ENCODE peak calls at places on chromosomes 12 and 14, in nine cellular contexts. Y is naive thymus-derived CD8-positive, alpha-beta T cell; C is glomerular endothelial cell; L is stimulated activated CD4-positive, alpha-beta T cell treated with anti-CD3 and anti-CD28 coated beads, TNF-alpha, amount 100 ng/mL, for 4 hours; X is IMR-90; E is T-helper 2 cell; H is NCI-H345; B is fibroblast of lung; U is HL-60. K is an unnamed sample.

GRCh38 chr14:103195828-103196615 is 72.8 kb downstream of the TNFAIP2 start:
- DNase-seq in Y (no peak), C (no peak), L (no peak), X (no peak), E (no peak), H (no peak), B (no peak), U (no peak), K (no peak)

GRCh38 chr14:20644520-20644919 is 3.0 kb upstream of the OR6S1 start:
- DNase-seq in Y (no peak), C (no peak), L (no peak), X (no peak), E (no peak), H (no peak), B (no peak), U (no peak), K (no peak)

GRCh38 chr12:88579572-88579940 is 715 bp downstream of the KITLG start:
- DNase-seq in Y (no peak), C (no peak), L (no peak), X (no peak), E (no peak), H (peak; percentile 49), B (peak; percentile 44), U (no peak), K (peak; percentile 54)

GRCh38 chr14:76584271-76584702 is 177.0 kb upstream of the VASH1 start:
- DNase-seq in Y (no peak), C (peak; percentile 20), L (no peak), X (no peak), E (no peak), H (no peak), B (no peak), U (no peak), K (no peak)

GRCh38 chr14:57058319-57058718 is 210.4 kb downstream of the EXOC5 start:
- DNase-seq in Y (no peak), C (no peak), L (no peak), X (no peak), E (no peak), H (no peak), B (no peak), U (no peak), K (no peak)

GRCh38 chr12:11954181-11954580 is 116.6 kb upstream of the BCL2L14 start:
- DNase-seq in Y (no peak), C (no peak), L (no peak), X (no peak), E (no peak), H (no peak), B (no peak), U (no peak), K (peak; percentile 83)

GRCh38 chr12:14691560-14691959 is 4.8 kb downstream of the GUCY2C start:
- DNase-seq in Y (no peak), C (no peak), L (no peak), X (no peak), E (no peak), H (peak; percentile 33), B (no peak), U (peak; percentile 17), K (no peak)

GRCh38 chr14:51094282-51094821 is 553 bp downstream of the TRIM9 start:
- DNase-seq in Y (peak; percentile 33), C (no peak), L (peak; percentile 23), X (no peak), E (no peak), H (peak; percentile 34), B (peak; percentile 7), U (no peak), K (peak; percentile 38)

GRCh38 chr14:105456736-105457703 is 17.6 kb upstream of the CRIP2 start:
- DNase-seq in Y (no peak), C (no peak), L (no peak), X (no peak), E (no peak), H (no peak), B (no peak), U (no peak), K (no peak)

GRCh38 chr12:124523071-124523470 is 44.3 kb downstream of the NCOR2 start:
- DNase-seq in Y (no peak), C (no peak), L (no peak), X (no peak), E (no peak), H (peak; percentile 68), B (no peak), U (no peak), K (no peak)

GRCh38 chr12:124381454-124382207 is 86.7 kb downstream of the RFLNA start:
- DNase-seq in Y (no peak), C (no peak), L (no peak), X (peak; percentile 59), E (no peak), H (no peak), B (peak; percentile 84), U (peak; percentile 74), K (no peak)

GRCh38 chr12:31620311-31620710 is 29.4 kb upstream of the DENND5B start:
- DNase-seq in Y (no peak), C (no peak), L (no peak), X (peak; percentile 8), E (no peak), H (no peak), B (peak; percentile 63), U (no peak), K (no peak)

GRCh38 chr12:53340398-53340797 is 4.2 kb upstream of the SP7 start:
- DNase-seq in Y (no peak), C (no peak), L (no peak), X (no peak), E (no peak), H (no peak), B (peak; percentile 15), U (no peak), K (no peak)

GRCh38 chr12:79858518-79858917 is 76.4 kb downstream of the PPP1R12A start:
- DNase-seq in Y (no peak), C (no peak), L (no peak), X (peak; percentile 19), E (no peak), H (no peak), B (peak; percentile 35), U (no peak), K (no peak)

GRCh38 chr14:35678403-35679028 is 130.6 kb downstream of the RALGAPA1 start:
- DNase-seq in Y (no peak), C (no peak), L (no peak), X (no peak), E (no peak), H (no peak), B (no peak), U (no peak), K (no peak)

GRCh38 chr14:70698288-70698687 is 56.6 kb downstream of the TTC9 start:
- DNase-seq in Y (no peak), C (no peak), L (no peak), X (peak; percentile 19), E (no peak), H (no peak), B (peak; percentile 62), U (peak; percentile 28), K (no peak)

GRCh38 chr14:34926552-34926951 is 51.4 kb upstream of the BAZ1A start:
- DNase-seq in Y (no peak), C (no peak), L (no peak), X (peak; percentile 56), E (no peak), H (no peak), B (peak; percentile 67), U (no peak), K (no peak)

GRCh38 chr12:120762093-120762492 is 36.5 kb downstream of the ACADS start:
- DNase-seq in Y (no peak), C (no peak), L (no peak), X (no peak), E (no peak), H (no peak), B (peak; percentile 32), U (no peak), K (no peak)

GRCh38 chr14:61355892-61356325 is 34.5 kb downstream of the PRKCH start:
- DNase-seq in Y (no peak), C (peak; percentile 99), L (no peak), X (peak; percentile 11), E (peak; percentile 34), H (no peak), B (peak; percentile 55), U (peak; percentile 35), K (no peak)

GRCh38 chr14:104547310-104547997 is 32.1 kb upstream of the C14orf180 start:
- DNase-seq in Y (no peak), C (no peak), L (no peak), X (no peak), E (no peak), H (no peak), B (no peak), U (no peak), K (no peak)

GRCh38 chr14:51996148-51996746 is 6.9 kb downstream of the RTRAF start:
- DNase-seq in Y (peak; percentile 44), C (peak; percentile 37), L (no peak), X (peak; percentile 68), E (no peak), H (no peak), B (peak; percentile 26), U (no peak), K (no peak)

GRCh38 chr12:63967781-63968180 is 123.3 kb downstream of the SRGAP1 start:
- DNase-seq in Y (no peak), C (no peak), L (no peak), X (peak; percentile 22), E (no peak), H (no peak), B (peak; percentile 43), U (no peak), K (no peak)

GRCh38 chr14:60482743-60483142 is 3.1 kb downstream of the C14orf39 start:
- DNase-seq in Y (no peak), C (no peak), L (no peak), X (peak; percentile 44), E (no peak), H (peak; percentile 5), B (peak; percentile 57), U (no peak), K (peak; percentile 5)

GRCh38 chr14:101150010-101150409 is 246.5 kb upstream of the RTL1 start:
- DNase-seq in Y (no peak), C (no peak), L (no peak), X (no peak), E (no peak), H (peak; percentile 19), B (no peak), U (no peak), K (peak; percentile 49)

GRCh38 chr14:77988096-77988870 is 181.9 kb upstream of the NRXN3 start:
- DNase-seq in Y (no peak), C (no peak), L (no peak), X (no peak), E (no peak), H (no peak), B (peak; percentile 62), U (no peak), K (no peak)

GRCh38 chr14:36662543-36663403 is 1.1 kb downstream of the PAX9 start:
- DNase-seq in Y (no peak), C (no peak), L (no peak), X (no peak), E (no peak), H (peak; percentile 66), B (no peak), U (no peak), K (no peak)